ENCODE peak calls at places on chromosome 19, in five cellular contexts. Z, V, J, A and F are unnamed samples.

GRCh38 chr19:2342656-2343288 is 14.3 kb downstream of the SPPL2B start:
- DNase-seq in Z (no peak), V (no peak), J (no peak), A (no peak), F (no peak)

GRCh38 chr19:843180-843835 is 2.5 kb downstream of the PRTN3 start:
- DNase-seq in Z (no peak), V (peak), J (no peak), A (no peak), F (no peak)

GRCh38 chr19:16902545-16902944 is 13.7 kb downstream of the F2RL3 start:
- DNase-seq in Z (no peak), V (no peak), J (no peak), A (no peak), F (no peak)

GRCh38 chr19:47848871-47849473 is 10.1 kb upstream of the TPRX2 start:
- DNase-seq in Z (no peak), V (no peak), J (no peak), A (no peak), F (no peak)

GRCh38 chr19:19263886-19264487 is 9.1 kb downstream of the TM6SF2 start:
- DNase-seq in Z (no peak), V (no peak), J (no peak), A (no peak), F (no peak)

GRCh38 chr19:55581145-55581827 is 638 bp upstream of the ZNF579 start:
- DNase-seq in Z (no peak), V (no peak), J (no peak), A (no peak), F (no peak)

GRCh38 chr19:18772620-18773587 is 18.2 kb downstream of the COMP start:
- DNase-seq in Z (no peak), V (no peak), J (no peak), A (no peak), F (peak)

GRCh38 chr19:19062454-19063182 is 1.2 kb upstream of the SLC25A42 start:
- DNase-seq in Z (no peak), V (no peak), J (no peak), A (no peak), F (no peak)

GRCh38 chr19:32708457-32708856 is 11.1 kb upstream of the TDRD12 start:
- DNase-seq in Z (no peak), V (no peak), J (no peak), A (no peak), F (no peak)

GRCh38 chr19:1774999-1775772 is 21.9 kb downstream of the ONECUT3 start:
- DNase-seq in Z (no peak), V (no peak), J (no peak), A (no peak), F (peak)

GRCh38 chr19:17171874-17172273 is 43.3 kb upstream of the USE1 start:
- DNase-seq in Z (no peak), V (no peak), J (no peak), A (no peak), F (no peak)

GRCh38 chr19:34336781-34337271 is 28.2 kb upstream of the GPI start:
- DNase-seq in Z (no peak), V (no peak), J (peak), A (peak), F (peak)

GRCh38 chr19:41403181-41403970 is 5.8 kb downstream of the BCKDHA start:
- DNase-seq in Z (no peak), V (no peak), J (no peak), A (no peak), F (no peak)

GRCh38 chr19:40717880-40718773 is 1.2 kb downstream of the ITPKC start:
- DNase-seq in Z (no peak), V (no peak), J (no peak), A (no peak), F (no peak)